ENCODE peak calls at places on chromosome 4, in six cellular contexts. One of them, this sample, is unnamed. For H3K4me1, the result is how much of the 10 kb centered on the place peaks cover.

GRCh38 chr4:13476915-13477314 is 7.2 kb downstream of the RAB28 start:
- DNase-seq in upper lobe of right lung: no peak
- DNase-seq in aorta: no peak
- DNase-seq in tibial nerve: no peak
- DNase-seq in thoracic aorta: no peak
- DNase-seq in HepG2: no peak
- DNase-seq in this sample: no peak

GRCh38 chr4:116537828-116538227 is 547.5 kb downstream of the TRAM1L1 start:
- DNase-seq in upper lobe of right lung: no peak
- DNase-seq in aorta: no peak
- DNase-seq in tibial nerve: no peak
- DNase-seq in thoracic aorta: no peak
- DNase-seq in HepG2: no peak
- DNase-seq in this sample: no peak

GRCh38 chr4:61500883-61501282 is 300.8 kb downstream of the ADGRL3 start:
- DNase-seq in upper lobe of right lung: no peak
- DNase-seq in aorta: no peak
- DNase-seq in tibial nerve: no peak
- DNase-seq in thoracic aorta: no peak
- DNase-seq in HepG2: no peak
- DNase-seq in this sample: no peak

GRCh38 chr4:8084712-8085490 is 73.7 kb downstream of the ABLIM2 start:
- DNase-seq in upper lobe of right lung: no peak
- DNase-seq in aorta: no peak
- DNase-seq in tibial nerve: no peak
- DNase-seq in thoracic aorta: no peak
- DNase-seq in HepG2: no peak
- DNase-seq in this sample: no peak

GRCh38 chr4:182276214-182277109 is 33.3 kb downstream of the TENM3 start:
- DNase-seq in upper lobe of right lung: no peak
- DNase-seq in aorta: no peak
- DNase-seq in tibial nerve: no peak
- DNase-seq in thoracic aorta: no peak
- DNase-seq in HepG2: no peak
- DNase-seq in this sample: peak

GRCh38 chr4:15376594-15376993 is 51.2 kb upstream of the C1QTNF7 start:
- DNase-seq in upper lobe of right lung: no peak
- DNase-seq in aorta: no peak
- DNase-seq in tibial nerve: no peak
- DNase-seq in thoracic aorta: no peak
- DNase-seq in HepG2: peak
- DNase-seq in this sample: no peak

GRCh38 chr4:20326460-20326859 is 74.8 kb downstream of the SLIT2 start:
- DNase-seq in upper lobe of right lung: no peak
- DNase-seq in aorta: no peak
- DNase-seq in tibial nerve: no peak
- DNase-seq in thoracic aorta: no peak
- DNase-seq in HepG2: no peak
- DNase-seq in this sample: no peak

GRCh38 chr4:8351931-8352367 is 82.4 kb downstream of the HTRA3 start:
- DNase-seq in upper lobe of right lung: peak
- DNase-seq in aorta: no peak
- DNase-seq in tibial nerve: no peak
- DNase-seq in thoracic aorta: no peak
- DNase-seq in HepG2: peak
- DNase-seq in this sample: no peak

GRCh38 chr4:76948441-76949292 is 885 bp upstream of the SEPTIN11 start:
- DNase-seq in upper lobe of right lung: peak
- DNase-seq in aorta: peak
- DNase-seq in tibial nerve: peak
- DNase-seq in thoracic aorta: peak
- DNase-seq in HepG2: peak
- DNase-seq in this sample: no peak

GRCh38 chr4:106369456-106370060 is 980 bp upstream of the GIMD1 start:
- DNase-seq in upper lobe of right lung: no peak
- DNase-seq in aorta: no peak
- DNase-seq in tibial nerve: no peak
- DNase-seq in thoracic aorta: no peak
- DNase-seq in HepG2: peak
- DNase-seq in this sample: no peak

GRCh38 chr4:180669637-180670036 is 1573.6 kb upstream of the TENM3 start:
- DNase-seq in upper lobe of right lung: no peak
- DNase-seq in aorta: no peak
- DNase-seq in tibial nerve: no peak
- DNase-seq in thoracic aorta: no peak
- DNase-seq in HepG2: no peak
- DNase-seq in this sample: no peak

GRCh38 chr4:76569225-76569624 is 134.2 kb downstream of the SHROOM3 start:
- DNase-seq in upper lobe of right lung: no peak
- DNase-seq in aorta: no peak
- DNase-seq in tibial nerve: no peak
- DNase-seq in thoracic aorta: no peak
- DNase-seq in HepG2: no peak
- DNase-seq in this sample: no peak

GRCh38 chr4:67714248-67714583 is 13.3 kb upstream of the UBA6 start:
- DNase-seq in upper lobe of right lung: no peak
- DNase-seq in aorta: no peak
- DNase-seq in tibial nerve: no peak
- DNase-seq in thoracic aorta: no peak
- DNase-seq in HepG2: no peak
- DNase-seq in this sample: no peak

GRCh38 chr4:158778712-158779111 is 9.9 kb downstream of the FNIP2 start:
- DNase-seq in upper lobe of right lung: no peak
- DNase-seq in aorta: no peak
- DNase-seq in tibial nerve: no peak
- DNase-seq in thoracic aorta: no peak
- DNase-seq in HepG2: no peak
- DNase-seq in this sample: no peak

GRCh38 chr4:158778065-158778711 is 9.4 kb downstream of the FNIP2 start:
- DNase-seq in upper lobe of right lung: no peak
- DNase-seq in aorta: no peak
- DNase-seq in tibial nerve: no peak
- DNase-seq in thoracic aorta: no peak
- DNase-seq in HepG2: no peak
- DNase-seq in this sample: no peak

GRCh38 chr4:158783775-158784174 is 14.9 kb downstream of the FNIP2 start:
- DNase-seq in upper lobe of right lung: no peak
- DNase-seq in aorta: no peak
- DNase-seq in tibial nerve: no peak
- DNase-seq in thoracic aorta: no peak
- DNase-seq in HepG2: no peak
- DNase-seq in this sample: no peak

GRCh38 chr4:158782539-158783360 is 13.9 kb downstream of the FNIP2 start:
- DNase-seq in upper lobe of right lung: no peak
- DNase-seq in aorta: no peak
- DNase-seq in tibial nerve: no peak
- DNase-seq in thoracic aorta: no peak
- DNase-seq in HepG2: peak
- DNase-seq in this sample: no peak

DNA sequence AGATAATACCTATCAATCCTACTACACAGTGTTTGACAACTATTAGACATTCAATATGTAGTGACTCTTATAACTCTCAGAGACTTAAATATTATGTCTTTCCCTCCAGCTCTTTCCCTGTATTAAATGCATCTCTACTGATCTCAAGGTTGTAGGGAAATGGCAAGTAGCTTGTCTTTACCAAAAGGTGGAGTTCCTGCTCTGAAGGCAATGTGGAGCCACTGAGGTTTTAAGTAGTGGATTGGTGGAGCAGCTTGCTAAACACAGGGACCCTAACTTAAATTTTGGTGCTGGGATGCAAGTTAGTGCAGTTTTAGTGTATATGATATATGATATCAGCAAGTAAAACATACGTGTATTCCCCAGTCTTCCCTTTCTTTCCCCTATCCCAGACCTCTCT is 13.1 kb downstream of the FNIP2 start:
- DNase-seq in upper lobe of right lung: no peak
- DNase-seq in aorta: no peak
- DNase-seq in tibial nerve: no peak
- DNase-seq in thoracic aorta: no peak
- DNase-seq in HepG2: no peak
- DNase-seq in this sample: no peak
- H3K4me1 ChIP-seq in upper lobe of right lung: half or more
- H3K4me1 ChIP-seq in aorta: under half
- H3K4me1 ChIP-seq in tibial nerve: under half
- H3K4me1 ChIP-seq in thoracic aorta: under half
- H3K4me1 ChIP-seq in HepG2: half or more
- H3K4me1 ChIP-seq in this sample: half or more

GRCh38 chr4:152115121-152115520 is 354.3 kb upstream of the GATB start:
- DNase-seq in upper lobe of right lung: no peak
- DNase-seq in aorta: no peak
- DNase-seq in tibial nerve: no peak
- DNase-seq in thoracic aorta: no peak
- DNase-seq in HepG2: no peak
- DNase-seq in this sample: peak
- H3K4me1 ChIP-seq in upper lobe of right lung: under half
- H3K4me1 ChIP-seq in aorta: under half
- H3K4me1 ChIP-seq in tibial nerve: under half
- H3K4me1 ChIP-seq in thoracic aorta: under half
- H3K4me1 ChIP-seq in HepG2: under half
- H3K4me1 ChIP-seq in this sample: under half

DNA sequence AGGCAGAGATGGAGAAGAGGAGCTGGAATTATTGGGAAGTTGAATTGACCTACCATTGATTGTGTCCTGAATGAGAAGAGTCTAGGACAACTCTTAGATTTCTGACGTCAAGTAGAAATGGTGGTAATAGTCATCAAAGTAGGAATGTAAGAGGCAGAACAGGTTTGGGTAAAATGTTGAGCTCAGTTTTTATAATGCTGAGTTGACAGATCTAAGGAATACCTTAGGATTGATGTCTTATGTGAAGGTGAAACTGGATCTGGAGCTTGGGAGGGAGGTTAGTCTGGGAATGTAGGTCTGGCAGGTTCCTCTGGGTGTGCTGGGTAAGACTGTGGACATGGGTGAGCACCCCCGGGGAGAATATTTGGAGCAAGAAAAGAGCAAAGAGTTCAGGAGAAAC is 31.9 kb downstream of the JADE1 start:
- DNase-seq in upper lobe of right lung: no peak
- DNase-seq in aorta: no peak
- DNase-seq in tibial nerve: no peak
- DNase-seq in thoracic aorta: no peak
- DNase-seq in HepG2: no peak
- DNase-seq in this sample: no peak
- H3K4me1 ChIP-seq in upper lobe of right lung: under half
- H3K4me1 ChIP-seq in aorta: under half
- H3K4me1 ChIP-seq in tibial nerve: under half
- H3K4me1 ChIP-seq in thoracic aorta: under half
- H3K4me1 ChIP-seq in HepG2: under half
- H3K4me1 ChIP-seq in this sample: half or more

GRCh38 chr4:2824329-2825183 is 19.1 kb upstream of the ADD1 start:
- DNase-seq in upper lobe of right lung: peak
- DNase-seq in aorta: peak
- DNase-seq in tibial nerve: no peak
- DNase-seq in thoracic aorta: no peak
- DNase-seq in HepG2: no peak
- DNase-seq in this sample: no peak
- H3K4me1 ChIP-seq in upper lobe of right lung: under half
- H3K4me1 ChIP-seq in aorta: under half
- H3K4me1 ChIP-seq in tibial nerve: under half
- H3K4me1 ChIP-seq in thoracic aorta: under half
- H3K4me1 ChIP-seq in HepG2: under half
- H3K4me1 ChIP-seq in this sample: under half

GRCh38 chr4:185211035-185211434 is 1.6 kb downstream of the SNX25 start:
- DNase-seq in upper lobe of right lung: no peak
- DNase-seq in aorta: no peak
- DNase-seq in tibial nerve: no peak
- DNase-seq in thoracic aorta: no peak
- DNase-seq in HepG2: no peak
- DNase-seq in this sample: no peak

GRCh38 chr4:185212566-185212965 is 3.2 kb downstream of the SNX25 start:
- DNase-seq in upper lobe of right lung: no peak
- DNase-seq in aorta: no peak
- DNase-seq in tibial nerve: no peak
- DNase-seq in thoracic aorta: no peak
- DNase-seq in HepG2: no peak
- DNase-seq in this sample: no peak

GRCh38 chr4:185210102-185210981 is 944 bp downstream of the SNX25 start:
- DNase-seq in upper lobe of right lung: peak
- DNase-seq in aorta: peak
- DNase-seq in tibial nerve: no peak
- DNase-seq in thoracic aorta: no peak
- DNase-seq in HepG2: peak
- DNase-seq in this sample: no peak

GRCh38 chr4:185211641-185212040 is 2.2 kb downstream of the SNX25 start:
- DNase-seq in upper lobe of right lung: no peak
- DNase-seq in aorta: no peak
- DNase-seq in tibial nerve: no peak
- DNase-seq in thoracic aorta: no peak
- DNase-seq in HepG2: peak
- DNase-seq in this sample: no peak

GRCh38 chr4:185209031-185209851 is at the start of gene SNX25:
- DNase-seq in upper lobe of right lung: peak
- DNase-seq in aorta: peak
- DNase-seq in tibial nerve: peak
- DNase-seq in thoracic aorta: peak
- DNase-seq in HepG2: peak
- DNase-seq in this sample: no peak
- H3K4me1 ChIP-seq in upper lobe of right lung: under half
- H3K4me1 ChIP-seq in aorta: under half
- H3K4me1 ChIP-seq in tibial nerve: under half
- H3K4me1 ChIP-seq in thoracic aorta: under half
- H3K4me1 ChIP-seq in HepG2: half or more
- H3K4me1 ChIP-seq in this sample: under half

GRCh38 chr4:169260217-169260866 is 10.4 kb downstream of the SH3RF1 start:
- DNase-seq in upper lobe of right lung: no peak
- DNase-seq in aorta: no peak
- DNase-seq in tibial nerve: no peak
- DNase-seq in thoracic aorta: no peak
- DNase-seq in HepG2: no peak
- DNase-seq in this sample: no peak

GRCh38 chr4:169256101-169256612 is 14.6 kb downstream of the SH3RF1 start:
- DNase-seq in upper lobe of right lung: no peak
- DNase-seq in aorta: no peak
- DNase-seq in tibial nerve: no peak
- DNase-seq in thoracic aorta: no peak
- DNase-seq in HepG2: no peak
- DNase-seq in this sample: no peak

GRCh38 chr4:169253904-169254303 is 16.9 kb downstream of the SH3RF1 start:
- DNase-seq in upper lobe of right lung: no peak
- DNase-seq in aorta: no peak
- DNase-seq in tibial nerve: no peak
- DNase-seq in thoracic aorta: no peak
- DNase-seq in HepG2: no peak
- DNase-seq in this sample: no peak

GRCh38 chr4:169254546-169254983 is 16.2 kb downstream of the SH3RF1 start:
- DNase-seq in upper lobe of right lung: no peak
- DNase-seq in aorta: peak
- DNase-seq in tibial nerve: no peak
- DNase-seq in thoracic aorta: peak
- DNase-seq in HepG2: peak
- DNase-seq in this sample: no peak

GRCh38 chr4:169256856-169257756 is 13.7 kb downstream of the SH3RF1 start:
- DNase-seq in upper lobe of right lung: no peak
- DNase-seq in aorta: no peak
- DNase-seq in tibial nerve: no peak
- DNase-seq in thoracic aorta: no peak
- DNase-seq in HepG2: no peak
- DNase-seq in this sample: no peak
- H3K4me1 ChIP-seq in upper lobe of right lung: half or more
- H3K4me1 ChIP-seq in aorta: under half
- H3K4me1 ChIP-seq in tibial nerve: under half
- H3K4me1 ChIP-seq in thoracic aorta: half or more
- H3K4me1 ChIP-seq in HepG2: half or more
- H3K4me1 ChIP-seq in this sample: half or more